ENCODE peak calls at places on chromosomes 13 and 19, in ten cellular contexts. V, K, R, S, T, A, E, N, F and H are unnamed samples.

GRCh38 chr13:49304763-49305695 is 57.3 kb downstream of the CDADC1 start:
- DNase-seq in V (no peak), K (no peak), R (no peak), S (no peak), T (no peak), A (no peak), E (no peak), N (no peak), F (no peak), H (no peak)

GRCh38 chr13:33761744-33762143 is 56.2 kb upstream of the RFC3 start:
- DNase-seq in V (no peak), K (no peak), R (no peak), S (no peak), T (no peak), A (no peak), E (no peak), N (no peak), F (no peak), H (no peak)

GRCh38 chr19:5246554-5247155 is 94.0 kb downstream of the PTPRS start:
- DNase-seq in V (no peak), K (no peak), R (no peak), S (no peak), T (no peak), A (no peak), E (peak; percentile 66), N (no peak), F (no peak), H (no peak)

GRCh38 chr13:44017756-44018309 is 138.1 kb downstream of the LACC1 start:
- DNase-seq in V (no peak), K (no peak), R (no peak), S (no peak), T (no peak), A (no peak), E (no peak), N (no peak), F (no peak), H (no peak)

GRCh38 chr19:51651216-51651846 is 4.7 kb upstream of the SIGLEC14 start:
- DNase-seq in V (no peak), K (peak; percentile 33), R (no peak), S (no peak), T (no peak), A (no peak), E (no peak), N (no peak), F (no peak), H (no peak)

GRCh38 chr13:93758575-93758974 is 532.0 kb downstream of the GPC6 start:
- DNase-seq in V (no peak), K (no peak), R (no peak), S (no peak), T (no peak), A (peak; percentile 33), E (no peak), N (no peak), F (no peak), H (no peak)

GRCh38 chr19:19566306-19566705 is 28.2 kb downstream of the CILP2 start:
- DNase-seq in V (no peak), K (no peak), R (no peak), S (no peak), T (no peak), A (peak; percentile 42), E (no peak), N (no peak), F (no peak), H (peak; percentile 37)

GRCh38 chr19:47802521-47803043 is 1.8 kb downstream of the TPRX1 start:
- DNase-seq in V (no peak), K (no peak), R (no peak), S (no peak), T (no peak), A (no peak), E (no peak), N (no peak), F (no peak), H (no peak)

DNA sequence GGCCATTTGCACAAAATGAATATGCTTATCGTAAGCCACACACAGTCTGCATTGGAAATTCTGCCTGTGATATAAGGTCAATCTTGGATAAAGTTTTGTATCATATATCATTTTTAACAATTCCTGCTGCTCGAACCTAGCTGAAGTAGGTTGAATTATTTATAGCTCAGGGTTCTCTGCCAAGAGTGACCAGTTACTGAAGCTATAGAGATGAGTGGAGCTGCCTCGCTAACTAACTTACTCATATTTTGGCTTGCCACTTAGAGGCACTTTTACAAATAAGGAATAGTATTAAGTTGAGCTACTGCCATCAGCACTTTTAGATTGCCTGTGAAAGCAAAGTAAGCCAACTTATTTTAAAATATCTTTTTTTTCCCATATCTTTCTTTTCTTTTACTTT is 221.0 kb downstream of the RGCC start:
- DNase-seq in V (no peak), K (no peak), R (no peak), S (no peak), T (no peak), A (peak; percentile 61), E (no peak), N (no peak), F (no peak), H (no peak)
- H3K27ac ChIP-seq in V (no peak overlapping the region), K (peak overlapping the region; percentile 46), R (no peak overlapping the region), S (no peak overlapping the region), T (no peak overlapping the region), A (no peak overlapping the region), E (no peak overlapping the region), N (no peak overlapping the region), F (no peak overlapping the region), H (no peak overlapping the region)

GRCh38 chr19:1631557-1632100 is 20.8 kb downstream of the TCF3 start:
- DNase-seq in V (no peak), K (no peak), R (no peak), S (no peak), T (no peak), A (no peak), E (no peak), N (no peak), F (no peak), H (no peak)

GRCh38 chr19:1634938-1635243 is 17.5 kb downstream of the TCF3 start:
- DNase-seq in V (no peak), K (no peak), R (no peak), S (no peak), T (no peak), A (no peak), E (no peak), N (no peak), F (no peak), H (no peak)

GRCh38 chr19:1634242-1634937 is 18.0 kb downstream of the TCF3 start:
- DNase-seq in V (no peak), K (no peak), R (no peak), S (no peak), T (no peak), A (no peak), E (no peak), N (no peak), F (no peak), H (no peak)

GRCh38 chr19:1632462-1633268 is 19.8 kb downstream of the TCF3 start:
- DNase-seq in V (no peak), K (no peak), R (no peak), S (peak; percentile 90), T (no peak), A (no peak), E (no peak), N (no peak), F (no peak), H (peak; percentile 95)

DNA sequence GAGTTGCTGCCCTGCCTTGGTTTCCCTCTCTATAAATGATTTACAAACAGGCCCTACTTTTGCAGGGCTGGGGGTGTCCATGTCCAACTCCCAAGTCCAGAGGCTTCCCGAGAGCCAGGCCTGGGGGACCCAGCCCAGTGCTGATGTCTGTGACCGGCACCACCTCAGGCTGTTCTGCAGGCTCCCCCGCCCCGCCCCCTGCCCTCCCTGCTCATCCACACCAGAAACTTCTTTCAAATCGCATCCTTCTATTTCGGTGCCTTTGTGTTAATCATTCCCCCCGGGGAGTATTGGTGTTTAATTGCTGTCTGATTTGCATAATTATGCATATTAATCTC is 19.2 kb downstream of the TCF3 start:
- DNase-seq in V (no peak), K (no peak), R (no peak), S (peak; percentile 47), T (no peak), A (no peak), E (no peak), N (no peak), F (no peak), H (no peak)
- H3K4me3 ChIP-seq in V (no peak overlapping the region), K (no peak overlapping the region), R (no peak overlapping the region), S (peak overlapping the region; percentile 17), T (no peak overlapping the region), A (no peak overlapping the region), E (no peak overlapping the region), N (no peak overlapping the region), F (no peak overlapping the region), H (no peak overlapping the region)

GRCh38 chr19:18420931-18421330 is 1.7 kb downstream of the SSBP4 start:
- DNase-seq in V (no peak), K (no peak), R (no peak), S (no peak), T (no peak), A (no peak), E (no peak), N (no peak), F (no peak), H (no peak)

GRCh38 chr19:18421371-18421959 is 2.3 kb downstream of the SSBP4 start:
- DNase-seq in V (no peak), K (peak; percentile 27), R (peak; percentile 47), S (no peak), T (no peak), A (no peak), E (no peak), N (no peak), F (peak; percentile 62), H (no peak)

GRCh38 chr19:18424122-18424889 is 5.1 kb downstream of the SSBP4 start:
- DNase-seq in V (no peak), K (no peak), R (no peak), S (no peak), T (no peak), A (no peak), E (no peak), N (no peak), F (peak; percentile 54), H (no peak)

GRCh38 chr19:18423258-18424020 is 4.2 kb downstream of the SSBP4 start:
- DNase-seq in V (no peak), K (no peak), R (no peak), S (no peak), T (no peak), A (no peak), E (no peak), N (no peak), F (peak; percentile 52), H (peak; percentile 40)

DNA sequence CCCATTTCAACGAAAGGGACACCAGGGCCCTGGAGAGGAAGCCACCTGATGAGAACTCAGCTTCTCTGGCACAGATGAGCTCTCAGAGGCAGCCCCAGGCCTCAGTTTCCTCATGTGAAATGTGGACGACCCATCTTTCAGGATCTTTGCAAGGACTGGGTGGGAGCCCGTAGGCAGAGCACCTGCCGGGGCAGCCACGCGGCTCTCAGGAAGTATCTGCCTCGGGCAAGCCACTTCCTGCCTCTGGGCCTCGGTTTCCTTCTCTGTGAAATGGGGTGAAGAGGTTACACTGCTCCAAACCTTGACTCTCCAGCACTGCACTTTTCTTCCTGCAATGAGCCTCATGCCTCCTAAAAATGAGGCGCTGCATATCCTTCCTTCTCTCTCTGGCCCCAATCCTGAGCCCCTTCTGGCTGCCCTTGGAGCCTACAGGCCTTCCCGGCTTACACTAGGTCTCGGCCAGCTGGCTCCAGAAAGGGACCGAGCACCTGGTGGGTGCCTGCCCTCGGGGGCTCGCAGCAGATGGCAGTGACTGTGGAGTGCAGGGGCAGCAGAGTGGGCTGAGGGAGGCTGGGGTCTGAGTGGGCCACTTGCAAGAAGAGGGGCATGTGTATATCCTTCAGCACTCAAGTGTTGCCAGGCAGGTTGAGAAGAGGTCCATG is 3.5 kb downstream of the SSBP4 start:
- DNase-seq in V (no peak), K (no peak), R (no peak), S (no peak), T (peak; percentile 49), A (no peak), E (no peak), N (no peak), F (peak; percentile 58), H (no peak)
- H3K27ac ChIP-seq in V (no peak overlapping the region), K (no peak overlapping the region), R (no peak overlapping the region), S (no peak overlapping the region), T (peak overlapping the region; percentile 69), A (no peak overlapping the region), E (no peak overlapping the region), N (peak overlapping the region; percentile 82), F (no peak overlapping the region), H (no peak overlapping the region)

GRCh38 chr13:97145057-97145456 is 77.1 kb upstream of the MBNL2 start:
- DNase-seq in V (no peak), K (no peak), R (no peak), S (no peak), T (no peak), A (no peak), E (no peak), N (no peak), F (no peak), H (no peak)

GRCh38 chr13:97140611-97141010 is 81.5 kb upstream of the MBNL2 start:
- DNase-seq in V (no peak), K (no peak), R (no peak), S (no peak), T (no peak), A (no peak), E (no peak), N (no peak), F (no peak), H (no peak)

GRCh38 chr13:97139704-97140103 is 82.4 kb upstream of the MBNL2 start:
- DNase-seq in V (no peak), K (no peak), R (no peak), S (no peak), T (no peak), A (no peak), E (no peak), N (no peak), F (no peak), H (no peak)

GRCh38 chr13:97142452-97142851 is 79.7 kb upstream of the MBNL2 start:
- DNase-seq in V (no peak), K (no peak), R (no peak), S (peak; percentile 12), T (no peak), A (no peak), E (no peak), N (no peak), F (no peak), H (peak; percentile 76)

DNA sequence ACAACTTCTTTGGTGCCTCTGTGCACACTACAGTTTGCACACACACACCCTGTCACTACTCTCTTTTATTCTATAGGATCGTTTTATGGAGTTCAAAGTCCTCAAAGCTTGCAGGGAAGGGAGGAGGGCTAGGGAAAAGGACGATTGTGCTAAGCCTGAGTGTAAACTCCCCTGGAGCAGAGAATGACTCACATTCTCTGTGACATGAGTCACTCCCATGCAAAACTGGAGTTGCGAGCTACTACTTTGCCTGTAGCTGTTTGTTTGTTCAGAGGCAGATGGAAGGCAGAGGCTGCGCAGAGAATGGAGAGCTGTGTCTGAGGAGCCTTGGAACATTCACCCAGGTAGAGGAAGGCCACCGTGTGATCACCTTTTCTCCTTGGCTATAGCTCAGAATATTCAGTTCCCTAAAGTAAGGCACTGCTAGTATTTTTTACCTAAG is 80.5 kb upstream of the MBNL2 start:
- DNase-seq in V (peak; percentile 23), K (peak; percentile 34), R (peak; percentile 27), S (peak; percentile 32), T (no peak), A (peak; percentile 86), E (no peak), N (peak; percentile 74), F (no peak), H (peak; percentile 99)
- H3K4me3 ChIP-seq in V (no peak overlapping the region), K (no peak overlapping the region), R (no peak overlapping the region), S (peak overlapping the region; percentile 10), T (no peak overlapping the region), A (peak overlapping the region; percentile 26), E (no peak overlapping the region), N (no peak overlapping the region), F (no peak overlapping the region), H (peak overlapping the region; percentile 29)